ENCODE peak calls at places on chromosomes 12 and 14, in five cellular contexts. One of them, this sample, is unnamed.

GRCh38 chr12:121453022-121453360 is 53.1 kb downstream of the RNF34 start:
- DNase-seq in Karpas-422: no peak
- DNase-seq in effector memory CD4-positive, alpha-beta T cell: no peak
- DNase-seq in uterus: no peak
- DNase-seq in small intestine: no peak
- DNase-seq in this sample: no peak

GRCh38 chr14:68464716-68465115 is 328.2 kb downstream of the ZFP36L1 start:
- DNase-seq in Karpas-422: no peak
- DNase-seq in effector memory CD4-positive, alpha-beta T cell: no peak
- DNase-seq in uterus: no peak
- DNase-seq in small intestine: no peak
- DNase-seq in this sample: no peak

GRCh38 chr14:29518335-29518734 is 409.3 kb downstream of the PRKD1 start:
- DNase-seq in Karpas-422: no peak
- DNase-seq in effector memory CD4-positive, alpha-beta T cell: no peak
- DNase-seq in uterus: no peak
- DNase-seq in small intestine: no peak
- DNase-seq in this sample: no peak

GRCh38 chr14:88868558-88869159 is 44.2 kb downstream of the TTC8 start:
- DNase-seq in Karpas-422: peak
- DNase-seq in effector memory CD4-positive, alpha-beta T cell: no peak
- DNase-seq in uterus: no peak
- DNase-seq in small intestine: peak
- DNase-seq in this sample: no peak

GRCh38 chr14:106579084-106579483 is 1052.7 kb downstream of the TMEM121 start:
- DNase-seq in Karpas-422: no peak
- DNase-seq in effector memory CD4-positive, alpha-beta T cell: no peak
- DNase-seq in uterus: no peak
- DNase-seq in small intestine: no peak
- DNase-seq in this sample: no peak

GRCh38 chr14:50001999-50002925 is 109.4 kb downstream of the ARF6 start:
- DNase-seq in Karpas-422: peak
- DNase-seq in effector memory CD4-positive, alpha-beta T cell: peak
- DNase-seq in uterus: no peak
- DNase-seq in small intestine: peak
- DNase-seq in this sample: no peak

GRCh38 chr12:90622431-90622830 is 332.5 kb downstream of the CCER1 start:
- DNase-seq in Karpas-422: no peak
- DNase-seq in effector memory CD4-positive, alpha-beta T cell: no peak
- DNase-seq in uterus: no peak
- DNase-seq in small intestine: no peak
- DNase-seq in this sample: no peak

GRCh38 chr14:96632363-96632758 is 130.2 kb downstream of the PAPOLA start:
- DNase-seq in Karpas-422: peak
- DNase-seq in effector memory CD4-positive, alpha-beta T cell: no peak
- DNase-seq in uterus: no peak
- DNase-seq in small intestine: no peak
- DNase-seq in this sample: no peak

GRCh38 chr14:74684444-74684843 is 28.4 kb downstream of the AREL1 start:
- DNase-seq in Karpas-422: peak
- DNase-seq in effector memory CD4-positive, alpha-beta T cell: no peak
- DNase-seq in uterus: no peak
- DNase-seq in small intestine: no peak
- DNase-seq in this sample: no peak

GRCh38 chr12:125143491-125143890 is 78.3 kb downstream of the AACS start:
- DNase-seq in Karpas-422: no peak
- DNase-seq in effector memory CD4-positive, alpha-beta T cell: no peak
- DNase-seq in uterus: no peak
- DNase-seq in small intestine: peak
- DNase-seq in this sample: no peak

GRCh38 chr14:21108791-21109190 is 7.9 kb downstream of the TMEM253 start:
- DNase-seq in Karpas-422: no peak
- DNase-seq in effector memory CD4-positive, alpha-beta T cell: no peak
- DNase-seq in uterus: no peak
- DNase-seq in small intestine: no peak
- DNase-seq in this sample: no peak

GRCh38 chr14:55807992-55808391 is 228.0 kb downstream of the KTN1 start:
- DNase-seq in Karpas-422: no peak
- DNase-seq in effector memory CD4-positive, alpha-beta T cell: no peak
- DNase-seq in uterus: no peak
- DNase-seq in small intestine: peak
- DNase-seq in this sample: no peak
- H3K27ac ChIP-seq in Karpas-422: no peak
- H3K27ac ChIP-seq in effector memory CD4-positive, alpha-beta T cell: peak
- H3K27ac ChIP-seq in uterus: no peak
- H3K27ac ChIP-seq in small intestine: peak
- H3K27ac ChIP-seq in this sample: no peak

GRCh38 chr12:12229556-12230092 is 37.2 kb downstream of the LRP6 start:
- DNase-seq in Karpas-422: no peak
- DNase-seq in effector memory CD4-positive, alpha-beta T cell: no peak
- DNase-seq in uterus: no peak
- DNase-seq in small intestine: no peak
- DNase-seq in this sample: no peak
- H3K27ac ChIP-seq in Karpas-422: no peak
- H3K27ac ChIP-seq in effector memory CD4-positive, alpha-beta T cell: no peak
- H3K27ac ChIP-seq in uterus: no peak
- H3K27ac ChIP-seq in small intestine: no peak
- H3K27ac ChIP-seq in this sample: no peak

GRCh38 chr12:92597997-92598396 is 104.8 kb upstream of the PLEKHG7 start:
- DNase-seq in Karpas-422: no peak
- DNase-seq in effector memory CD4-positive, alpha-beta T cell: no peak
- DNase-seq in uterus: no peak
- DNase-seq in small intestine: no peak
- DNase-seq in this sample: no peak
- H3K27ac ChIP-seq in Karpas-422: no peak
- H3K27ac ChIP-seq in effector memory CD4-positive, alpha-beta T cell: no peak
- H3K27ac ChIP-seq in uterus: no peak
- H3K27ac ChIP-seq in small intestine: no peak
- H3K27ac ChIP-seq in this sample: no peak

DNA sequence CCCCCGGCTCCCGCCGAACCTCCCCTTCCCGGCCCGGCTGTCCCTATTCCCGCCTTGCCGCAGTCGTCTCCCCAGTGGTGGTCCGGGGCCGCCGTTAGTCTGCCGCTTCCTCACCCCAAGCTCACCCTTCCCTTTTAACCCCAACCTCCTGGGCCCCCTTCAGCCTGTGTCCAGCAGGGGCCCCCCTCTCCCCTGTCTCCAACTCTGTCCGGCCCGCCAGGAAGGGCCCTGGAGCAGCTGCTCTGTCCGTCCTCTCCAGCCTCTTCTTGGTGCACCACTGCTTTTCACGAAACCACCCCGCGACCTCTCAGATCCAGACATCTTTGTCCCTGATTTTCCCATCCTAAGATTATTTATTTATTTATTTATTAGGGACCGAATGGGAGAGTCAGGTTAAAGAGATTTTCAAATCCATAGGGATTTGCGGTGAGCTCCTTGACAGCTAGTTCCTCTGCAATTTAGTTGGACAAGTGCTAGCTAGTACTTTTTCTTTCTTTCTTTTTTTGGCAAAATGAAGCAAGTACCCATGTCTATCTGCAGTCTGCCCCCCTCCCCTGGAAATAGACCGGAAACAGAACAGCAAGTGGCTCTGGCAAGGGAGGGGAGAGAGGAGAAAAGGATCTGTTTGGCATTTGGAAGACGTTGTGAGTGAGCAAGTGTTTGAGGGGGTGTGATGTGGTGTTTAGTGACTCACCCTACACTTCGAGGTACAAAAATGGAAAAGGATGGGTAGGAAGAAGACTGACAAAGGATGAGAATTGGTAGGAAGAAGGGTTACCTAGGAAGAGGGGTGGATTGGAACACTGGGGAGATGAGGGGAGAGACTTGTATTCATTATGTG is 632 bp downstream of the UBR7 start:
- DNase-seq in Karpas-422: peak
- DNase-seq in effector memory CD4-positive, alpha-beta T cell: no peak
- DNase-seq in uterus: no peak
- DNase-seq in small intestine: peak
- DNase-seq in this sample: no peak
- H3K27ac ChIP-seq in Karpas-422: peak
- H3K27ac ChIP-seq in effector memory CD4-positive, alpha-beta T cell: peak
- H3K27ac ChIP-seq in uterus: peak
- H3K27ac ChIP-seq in small intestine: peak
- H3K27ac ChIP-seq in this sample: peak

DNA sequence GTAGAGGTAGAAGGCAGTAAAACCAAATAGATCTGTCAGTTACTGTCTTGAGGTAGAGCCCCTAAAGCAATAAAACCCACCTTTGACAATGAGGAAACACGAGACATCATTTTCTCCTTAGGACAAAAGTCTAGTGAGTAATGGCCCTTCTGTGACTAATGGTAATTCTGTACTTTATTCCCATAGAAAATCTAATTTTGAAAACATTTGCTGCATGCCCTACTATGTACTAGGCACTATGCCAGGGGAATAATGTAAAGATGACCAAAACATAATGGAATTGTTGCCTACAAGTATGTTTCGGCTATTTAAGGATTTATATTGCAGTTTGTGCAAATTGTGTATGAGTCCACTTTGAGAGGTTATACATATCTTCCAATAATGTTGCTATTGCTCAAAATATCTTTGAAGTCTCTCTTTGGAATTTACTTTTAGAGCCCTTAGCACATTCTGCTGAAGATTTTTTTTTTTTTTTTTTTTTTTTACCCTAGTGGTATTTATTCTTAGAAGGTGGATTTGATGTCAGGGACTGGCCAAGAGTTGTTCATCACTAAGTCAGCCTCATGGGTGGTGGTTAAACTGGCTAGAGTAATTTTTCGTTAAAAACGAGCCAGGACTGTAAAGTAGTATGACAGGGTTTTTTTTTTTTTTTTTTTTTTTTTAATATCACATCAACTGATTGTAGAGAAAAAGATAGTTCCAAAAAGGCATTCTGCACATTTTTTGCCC is 109.7 kb downstream of the CRADD start:
- DNase-seq in Karpas-422: no peak
- DNase-seq in effector memory CD4-positive, alpha-beta T cell: no peak
- DNase-seq in uterus: no peak
- DNase-seq in small intestine: no peak
- DNase-seq in this sample: no peak
- H3K27ac ChIP-seq in Karpas-422: no peak
- H3K27ac ChIP-seq in effector memory CD4-positive, alpha-beta T cell: no peak
- H3K27ac ChIP-seq in uterus: peak
- H3K27ac ChIP-seq in small intestine: no peak
- H3K27ac ChIP-seq in this sample: no peak

DNA sequence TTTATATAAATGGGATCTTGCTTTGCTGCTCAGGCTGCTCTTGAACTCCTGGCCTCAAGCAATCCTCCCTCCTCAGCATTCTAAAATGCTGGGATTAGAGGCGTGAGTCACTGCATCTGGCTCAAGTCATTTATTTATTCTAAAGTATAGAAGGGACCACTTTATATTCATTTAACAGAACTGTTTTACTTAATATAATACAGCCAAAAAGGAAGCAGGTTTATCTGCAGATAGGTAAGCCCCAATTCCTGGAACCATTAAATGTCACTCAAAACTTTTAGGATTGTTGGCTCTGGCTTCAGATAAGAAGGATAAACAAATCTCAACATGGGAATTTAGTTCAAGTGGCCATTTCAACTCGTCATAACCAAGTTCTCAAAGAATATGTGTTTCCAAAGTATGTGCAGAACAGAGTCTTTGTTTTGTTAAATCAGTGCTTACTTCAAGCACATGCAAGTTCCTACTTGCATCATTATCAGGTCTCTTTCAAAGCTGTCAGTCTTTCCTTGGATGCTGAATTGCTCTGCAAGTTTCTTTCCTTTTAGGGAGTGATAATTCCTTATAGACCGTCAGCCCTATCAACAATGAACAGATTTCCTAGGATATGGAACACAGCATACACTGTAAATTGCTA is 60.4 kb downstream of the KITLG start:
- DNase-seq in Karpas-422: no peak
- DNase-seq in effector memory CD4-positive, alpha-beta T cell: no peak
- DNase-seq in uterus: no peak
- DNase-seq in small intestine: no peak
- DNase-seq in this sample: no peak
- H3K27ac ChIP-seq in Karpas-422: no peak
- H3K27ac ChIP-seq in effector memory CD4-positive, alpha-beta T cell: no peak
- H3K27ac ChIP-seq in uterus: no peak
- H3K27ac ChIP-seq in small intestine: peak
- H3K27ac ChIP-seq in this sample: no peak

DNA sequence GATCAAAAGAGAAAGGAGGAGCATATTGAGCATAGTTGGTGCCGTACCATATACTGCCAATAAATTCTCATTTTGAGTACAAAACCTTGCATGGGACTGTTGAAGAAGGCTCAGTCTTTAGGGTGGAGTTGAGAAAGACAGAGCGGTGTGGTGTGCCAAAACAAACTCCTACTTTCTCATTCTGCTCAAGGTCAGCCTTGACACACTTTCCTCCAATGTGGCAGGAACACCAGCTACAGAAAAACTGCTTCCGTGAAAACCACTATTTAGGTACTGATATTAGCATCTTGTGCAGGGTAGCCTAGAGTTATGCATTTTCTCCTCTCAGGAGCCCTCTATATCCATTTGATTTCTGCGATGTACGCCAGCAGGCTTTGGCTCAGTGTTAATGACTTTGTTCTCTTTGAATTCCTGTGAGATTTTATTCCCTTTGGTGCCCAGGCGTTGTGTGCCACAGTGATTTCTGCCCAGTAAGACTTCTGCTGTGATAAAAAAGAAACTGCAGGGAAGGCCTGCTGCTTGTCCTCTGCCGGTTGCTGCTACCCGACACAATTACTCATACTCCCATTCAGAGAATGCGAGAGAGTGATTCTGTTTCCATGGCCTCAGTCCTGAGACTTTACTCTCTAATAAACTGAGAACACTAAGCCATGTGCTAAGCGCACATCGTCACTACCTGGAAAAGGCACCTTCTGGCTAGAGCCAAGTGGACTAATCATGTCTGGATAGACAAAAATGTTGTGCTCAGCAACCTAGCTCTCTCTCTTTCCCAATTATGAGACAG is 88.3 kb upstream of the MDM1 start:
- DNase-seq in Karpas-422: no peak
- DNase-seq in effector memory CD4-positive, alpha-beta T cell: no peak
- DNase-seq in uterus: peak
- DNase-seq in small intestine: no peak
- DNase-seq in this sample: no peak
- H3K27ac ChIP-seq in Karpas-422: no peak
- H3K27ac ChIP-seq in effector memory CD4-positive, alpha-beta T cell: no peak
- H3K27ac ChIP-seq in uterus: peak
- H3K27ac ChIP-seq in small intestine: no peak
- H3K27ac ChIP-seq in this sample: no peak